ENCODE peak calls at places on chromosomes 1 and 21, in ten cellular contexts. K is tibial nerve; Z is colonic mucosa; X is lower lobe of right lung; J is cardiac muscle cell; V is fibroblast of lung; O is SK-N-SH; M is prostate gland; L is MG63; F is CD4-positive, CD25-positive, alpha-beta regulatory T cell. T is an unnamed sample.

GRCh38 chr21:46667191-46667734 is 31.8 kb downstream of the PRMT2 start:
- DNase-seq in K (no peak), Z (no peak), X (no peak), J (peak; percentile 18), V (peak; percentile 48), O (peak; percentile 78), M (no peak), L (no peak), F (peak; percentile 43), T (peak; percentile 73)

GRCh38 chr1:224356685-224357625 is at the start of gene CNIH4:
- DNase-seq in K (peak; percentile 90), Z (peak; percentile 95), X (peak; percentile 94), J (peak; percentile 95), V (peak; percentile 96), O (peak; percentile 96), M (peak; percentile 95), L (peak; percentile 96), F (peak; percentile 97), T (peak; percentile 95)

GRCh38 chr1:176494436-176494835 is 31.5 kb downstream of the PAPPA2 start:
- DNase-seq in K (no peak), Z (no peak), X (no peak), J (no peak), V (no peak), O (no peak), M (no peak), L (no peak), F (no peak), T (no peak)

GRCh38 chr21:45737485-45738166 is 94.1 kb downstream of the PCBP3 start:
- DNase-seq in K (no peak), Z (no peak), X (no peak), J (no peak), V (no peak), O (no peak), M (no peak), L (no peak), F (no peak), T (peak; percentile 17)

GRCh38 chr1:211738709-211739301 is 63.4 kb upstream of the NEK2 start:
- DNase-seq in K (no peak), Z (no peak), X (no peak), J (no peak), V (peak; percentile 52), O (no peak), M (no peak), L (no peak), F (peak; percentile 52), T (no peak)

GRCh38 chr1:59218521-59219236 is 78.2 kb upstream of the FGGY start:
- DNase-seq in K (no peak), Z (no peak), X (no peak), J (no peak), V (peak; percentile 55), O (no peak), M (no peak), L (no peak), F (no peak), T (no peak)

GRCh38 chr1:93603106-93603505 is 78.5 kb downstream of the BCAR3 start:
- DNase-seq in K (no peak), Z (no peak), X (no peak), J (no peak), V (no peak), O (no peak), M (no peak), L (no peak), F (no peak), T (no peak)

GRCh38 chr1:83676106-83676505 is 322.8 kb downstream of the TTLL7 start:
- DNase-seq in K (no peak), Z (no peak), X (no peak), J (no peak), V (no peak), O (no peak), M (no peak), L (peak; percentile 49), F (no peak), T (no peak)

GRCh38 chr21:45889115-45889708 is 92.4 kb upstream of the COL6A1 start:
- DNase-seq in K (no peak), Z (no peak), X (peak; percentile 23), J (no peak), V (no peak), O (no peak), M (no peak), L (no peak), F (peak; percentile 13), T (peak; percentile 41)

GRCh38 chr1:151534662-151535278 is 5.3 kb upstream of the TUFT1 start:
- DNase-seq in K (peak; percentile 90), Z (peak; percentile 86), X (peak; percentile 87), J (peak; percentile 77), V (peak; percentile 53), O (peak; percentile 81), M (peak; percentile 73), L (peak; percentile 73), F (peak; percentile 75), T (peak; percentile 93)

GRCh38 chr21:44067011-44067839 is 40.0 kb upstream of the PWP2 start:
- DNase-seq in K (no peak), Z (no peak), X (no peak), J (no peak), V (no peak), O (no peak), M (no peak), L (no peak), F (no peak), T (no peak)

GRCh38 chr21:37198989-37199924 is 67.9 kb downstream of the VPS26C start:
- DNase-seq in K (no peak), Z (no peak), X (no peak), J (no peak), V (peak; percentile 80), O (peak; percentile 17), M (no peak), L (peak; percentile 85), F (no peak), T (no peak)

GRCh38 chr1:121417289-121417955 is 232.6 kb downstream of the SRGAP2C start:
- DNase-seq in K (no peak), Z (no peak), X (no peak), J (no peak), V (peak; percentile 11), O (no peak), M (no peak), L (no peak), F (no peak), T (no peak)

GRCh38 chr1:84090447-84091244 is 53.4 kb upstream of the PRKACB start:
- DNase-seq in K (no peak), Z (peak; percentile 20), X (no peak), J (no peak), V (no peak), O (no peak), M (no peak), L (no peak), F (peak; percentile 80), T (no peak)

GRCh38 chr1:70994753-70995152 is 52.9 kb downstream of the PTGER3 start:
- DNase-seq in K (no peak), Z (no peak), X (no peak), J (no peak), V (no peak), O (no peak), M (no peak), L (no peak), F (no peak), T (no peak)
- H3K9me3 ChIP-seq in K (no peaks in the 10 kb centered on the region), Z (no peaks in the 10 kb centered on the region), X (no peaks in the 10 kb centered on the region), J (no peaks in the 10 kb centered on the region), V (no peaks in the 10 kb centered on the region), O (no peaks in the 10 kb centered on the region), M (no peaks in the 10 kb centered on the region), L (no peaks in the 10 kb centered on the region), F (no peaks in the 10 kb centered on the region), T (no peaks in the 10 kb centered on the region)

GRCh38 chr1:37482796-37483744 is 8.7 kb downstream of the ZC3H12A start:
- DNase-seq in K (no peak), Z (no peak), X (no peak), J (no peak), V (no peak), O (no peak), M (no peak), L (no peak), F (no peak), T (no peak)
- H3K36me3 ChIP-seq in K (no peaks in the 10 kb centered on the region), Z (peaks cover 32% of the 10 kb centered on the region), X (peaks cover 59% of the 10 kb centered on the region), J (peaks cover 19% of the 10 kb centered on the region), V (peaks cover 27% of the 10 kb centered on the region), O (peaks cover 15% of the 10 kb centered on the region), M (peaks cover 42% of the 10 kb centered on the region), L (peaks cover 44% of the 10 kb centered on the region), F (peaks cover 56% of the 10 kb centered on the region), T (peaks cover 8% of the 10 kb centered on the region)

GRCh38 chr1:4960336-4960735 is 305.9 kb downstream of the AJAP1 start:
- DNase-seq in K (no peak), Z (no peak), X (no peak), J (no peak), V (no peak), O (no peak), M (no peak), L (no peak), F (no peak), T (no peak)

GRCh38 chr1:4961935-4962645 is 307.7 kb downstream of the AJAP1 start:
- DNase-seq in K (no peak), Z (no peak), X (no peak), J (no peak), V (no peak), O (no peak), M (no peak), L (no peak), F (no peak), T (no peak)

GRCh38 chr1:4962836-4963235 is 308.4 kb downstream of the AJAP1 start:
- DNase-seq in K (no peak), Z (no peak), X (no peak), J (no peak), V (no peak), O (no peak), M (no peak), L (peak; percentile 36), F (no peak), T (no peak)

GRCh38 chr1:4959216-4959615 is 304.8 kb downstream of the AJAP1 start:
- DNase-seq in K (no peak), Z (no peak), X (no peak), J (no peak), V (no peak), O (no peak), M (no peak), L (no peak), F (no peak), T (no peak)

GRCh38 chr1:4960782-4961475 is 306.5 kb downstream of the AJAP1 start:
- DNase-seq in K (no peak), Z (no peak), X (no peak), J (no peak), V (no peak), O (no peak), M (no peak), L (no peak), F (no peak), T (no peak)
- H3K9me3 ChIP-seq in K (no peaks in the 10 kb centered on the region), Z (no peaks in the 10 kb centered on the region), X (no peaks in the 10 kb centered on the region), J (no peaks in the 10 kb centered on the region), V (no peaks in the 10 kb centered on the region), O (no peaks in the 10 kb centered on the region), M (no peaks in the 10 kb centered on the region), L (no peaks in the 10 kb centered on the region), F (no peaks in the 10 kb centered on the region), T (no peaks in the 10 kb centered on the region)

GRCh38 chr1:241939798-241940197 is 17.8 kb upstream of the BECN2 start:
- DNase-seq in K (no peak), Z (no peak), X (no peak), J (no peak), V (no peak), O (no peak), M (no peak), L (no peak), F (no peak), T (no peak)
- H3K36me3 ChIP-seq in K (no peaks in the 10 kb centered on the region), Z (no peaks in the 10 kb centered on the region), X (no peaks in the 10 kb centered on the region), J (no peaks in the 10 kb centered on the region), V (no peaks in the 10 kb centered on the region), O (no peaks in the 10 kb centered on the region), M (no peaks in the 10 kb centered on the region), L (no peaks in the 10 kb centered on the region), F (no peaks in the 10 kb centered on the region), T (no peaks in the 10 kb centered on the region)

GRCh38 chr1:238199325-238199724 is 308.6 kb upstream of the ZP4 start:
- DNase-seq in K (no peak), Z (no peak), X (no peak), J (no peak), V (no peak), O (no peak), M (no peak), L (no peak), F (no peak), T (no peak)
- H3K9me3 ChIP-seq in K (peaks cover 4% of the 10 kb centered on the region), Z (no peaks in the 10 kb centered on the region), X (no peaks in the 10 kb centered on the region), J (no peaks in the 10 kb centered on the region), V (no peaks in the 10 kb centered on the region), O (no peaks in the 10 kb centered on the region), M (no peaks in the 10 kb centered on the region), L (no peaks in the 10 kb centered on the region), F (no peaks in the 10 kb centered on the region), T (no peaks in the 10 kb centered on the region)